ENCODE peak calls at places on chromosomes 4 and X, in four cellular contexts. One of them, this sample, is unnamed.

GRCh38 chr4:37549003-37549402 is 137.2 kb downstream of the RELL1 start:
- DNase-seq in breast epithelium: no peak
- DNase-seq in HepG2: no peak
- DNase-seq in GM12891: no peak
- DNase-seq in this sample: no peak

GRCh38 chr4:985123-985830 is 1.6 kb upstream of the IDUA start:
- DNase-seq in breast epithelium: no peak
- DNase-seq in GM12891: no peak
- DNase-seq in HepG2: peak
- DNase-seq in this sample: no peak

GRCh38 chr4:113052379-113052951 is 3.0 kb downstream of the ANK2 start:
- DNase-seq in GM12891: no peak
- DNase-seq in breast epithelium: no peak
- DNase-seq in HepG2: no peak
- DNase-seq in this sample: no peak

GRCh38 chr4:108854781-108855180 is 91.9 kb upstream of the ETNPPL start:
- DNase-seq in HepG2: no peak
- DNase-seq in breast epithelium: no peak
- DNase-seq in GM12891: no peak
- DNase-seq in this sample: no peak

GRCh38 chr4:107497054-107497453 is 223.0 kb downstream of the PAPSS1 start:
- DNase-seq in HepG2: no peak
- DNase-seq in GM12891: no peak
- DNase-seq in breast epithelium: no peak
- DNase-seq in this sample: no peak

GRCh38 chr4:185532327-185532726 is 3.0 kb downstream of the PDLIM3 start:
- DNase-seq in breast epithelium: no peak
- DNase-seq in HepG2: no peak
- DNase-seq in GM12891: no peak
- DNase-seq in this sample: no peak

GRCh38 chr4:124642846-124643245 is 69.7 kb downstream of the ANKRD50 start:
- DNase-seq in breast epithelium: no peak
- DNase-seq in GM12891: no peak
- DNase-seq in HepG2: no peak
- DNase-seq in this sample: no peak

GRCh38 chrX:88988796-88989195 is 241.8 kb downstream of the CPXCR1 start:
- DNase-seq in breast epithelium: no peak
- DNase-seq in GM12891: no peak
- DNase-seq in HepG2: no peak
- DNase-seq in this sample: no peak

GRCh38 chrX:24229967-24230366 is 80.4 kb downstream of the ZFX start:
- DNase-seq in breast epithelium: no peak
- DNase-seq in HepG2: no peak
- DNase-seq in GM12891: no peak
- DNase-seq in this sample: no peak

GRCh38 chrX:39975094-39975865 is 122.5 kb downstream of the BCOR start:
- DNase-seq in HepG2: peak
- DNase-seq in GM12891: no peak
- DNase-seq in breast epithelium: peak
- DNase-seq in this sample: peak

GRCh38 chr4:112410364-112410763 is 105.6 kb downstream of the NEUROG2 start:
- DNase-seq in GM12891: no peak
- DNase-seq in HepG2: no peak
- DNase-seq in breast epithelium: no peak
- DNase-seq in this sample: no peak

GRCh38 chrX:70998402-70999027 is 67.6 kb upstream of the SLC7A3 start:
- DNase-seq in breast epithelium: peak
- DNase-seq in HepG2: peak
- DNase-seq in GM12891: no peak
- DNase-seq in this sample: no peak

GRCh38 chr4:76212301-76212700 is 1.3 kb downstream of the SCARB2 start:
- DNase-seq in breast epithelium: no peak
- DNase-seq in GM12891: no peak
- DNase-seq in HepG2: no peak
- DNase-seq in this sample: no peak

GRCh38 chrX:47093248-47093647 is 15.0 kb downstream of the RGN start:
- DNase-seq in HepG2: no peak
- DNase-seq in breast epithelium: no peak
- DNase-seq in GM12891: no peak
- DNase-seq in this sample: peak

GRCh38 chr4:102829803-102830202 is 2.5 kb upstream of the UBE2D3 start:
- DNase-seq in GM12891: no peak
- DNase-seq in HepG2: no peak
- DNase-seq in breast epithelium: no peak
- DNase-seq in this sample: no peak

GRCh38 chrX:119726900-119727555 is 31.4 kb upstream of the SOWAHD start:
- DNase-seq in HepG2: no peak
- DNase-seq in GM12891: no peak
- DNase-seq in breast epithelium: no peak
- DNase-seq in this sample: no peak

GRCh38 chrX:155026727-155027508 is at the start of gene FUNDC2:
- DNase-seq in GM12891: peak
- DNase-seq in HepG2: peak
- DNase-seq in breast epithelium: peak
- DNase-seq in this sample: peak

GRCh38 chr4:163707873-163708272 is 213.4 kb downstream of the TMA16 start:
- DNase-seq in breast epithelium: no peak
- DNase-seq in GM12891: no peak
- DNase-seq in HepG2: no peak
- DNase-seq in this sample: no peak

GRCh38 chr4:5142726-5143125 is 91.4 kb downstream of the STK32B start:
- DNase-seq in HepG2: peak
- DNase-seq in breast epithelium: no peak
- DNase-seq in GM12891: no peak
- DNase-seq in this sample: peak

GRCh38 chrX:140524556-140524955 is 19.7 kb upstream of the SOX3 start:
- DNase-seq in HepG2: no peak
- DNase-seq in breast epithelium: no peak
- DNase-seq in GM12891: no peak
- DNase-seq in this sample: no peak

DNA sequence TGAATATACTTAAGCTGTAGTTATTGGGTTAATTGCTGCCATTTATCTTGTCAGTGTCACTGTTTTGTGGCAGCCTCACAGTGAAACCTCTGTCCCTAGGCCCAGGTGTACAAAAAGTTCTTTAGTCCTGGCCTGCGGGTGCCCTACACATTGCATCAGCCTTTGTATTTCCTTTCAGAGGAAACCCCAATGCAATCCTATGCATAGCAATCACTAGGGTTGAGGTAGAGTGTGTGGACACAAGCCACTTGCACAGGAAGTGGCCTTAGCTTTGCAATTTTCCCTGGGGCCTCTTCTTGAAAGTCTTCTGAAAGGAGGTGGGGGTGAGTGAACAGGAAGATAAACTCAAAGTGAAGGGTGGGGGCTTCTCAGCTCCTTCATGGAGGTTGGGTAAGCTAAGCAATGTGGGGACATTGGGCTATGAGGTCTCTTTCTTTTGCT is 27.8 kb downstream of the VSIG4 start:
- DNase-seq in GM12891: no peak
- DNase-seq in breast epithelium: no peak
- DNase-seq in HepG2: no peak
- DNase-seq in this sample: no peak
- TF ChIP-seq POLR2AphosphoS5 in GM12891: no peak
- TF ChIP-seq POLR2AphosphoS5 in breast epithelium: no peak
- TF ChIP-seq POLR2AphosphoS5 in HepG2: no peak
- TF ChIP-seq POLR2AphosphoS5 in this sample: no peak

DNA sequence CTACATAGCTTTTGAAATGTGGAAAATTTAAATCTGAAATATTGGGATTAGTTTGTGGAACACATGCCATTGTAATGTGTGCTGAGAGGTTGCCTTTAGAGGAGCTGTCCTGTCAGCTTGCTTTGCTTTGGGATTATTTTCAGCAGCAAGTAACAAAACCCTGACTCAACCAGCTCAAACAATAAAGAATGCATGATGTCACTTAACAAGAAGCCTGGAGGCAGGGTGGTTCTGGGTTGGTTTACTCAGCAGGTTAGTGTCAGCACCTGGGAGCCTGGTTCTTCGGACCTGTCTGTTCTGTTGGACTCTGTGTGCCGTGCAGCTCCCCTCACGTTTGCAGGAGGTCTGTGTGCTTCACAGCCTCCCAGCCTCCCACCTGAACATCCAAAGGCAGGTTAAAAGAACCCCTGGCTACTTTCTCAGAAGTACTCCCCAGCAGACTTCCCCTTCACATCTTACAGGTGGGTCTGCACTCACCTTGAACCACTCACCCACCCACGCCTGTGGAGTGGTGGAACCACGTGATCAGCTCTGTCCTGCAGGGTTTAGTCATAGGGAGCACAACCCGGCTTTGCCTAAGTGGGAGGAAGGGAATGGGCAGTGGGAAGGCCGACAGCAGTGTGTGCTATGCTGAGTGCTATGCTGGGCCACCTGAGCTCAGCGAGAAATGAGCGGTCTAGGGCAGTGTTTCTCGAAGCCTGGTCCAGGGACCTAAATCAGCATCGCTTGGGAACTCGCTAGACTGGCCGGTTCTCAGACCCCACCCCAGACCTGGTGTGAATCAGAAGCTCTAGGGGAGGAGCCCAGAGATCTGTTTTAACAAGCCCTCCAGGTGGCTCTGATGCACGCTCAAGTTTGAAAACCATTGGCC is 20.4 kb downstream of the TMEM131L start:
- DNase-seq in GM12891: no peak
- DNase-seq in breast epithelium: peak
- DNase-seq in HepG2: peak
- DNase-seq in this sample: peak
- TF ChIP-seq POLR2AphosphoS5 in GM12891: peak
- TF ChIP-seq POLR2AphosphoS5 in breast epithelium: peak
- TF ChIP-seq POLR2AphosphoS5 in HepG2: no peak
- TF ChIP-seq POLR2AphosphoS5 in this sample: peak

GRCh38 chr4:56637791-56638190 is 43.3 kb downstream of the HOPX start:
- DNase-seq in breast epithelium: no peak
- DNase-seq in HepG2: no peak
- DNase-seq in GM12891: no peak
- DNase-seq in this sample: no peak

GRCh38 chr4:56640907-56641493 is 40.1 kb downstream of the HOPX start:
- DNase-seq in breast epithelium: no peak
- DNase-seq in HepG2: no peak
- DNase-seq in GM12891: no peak
- DNase-seq in this sample: peak

GRCh38 chr4:56643596-56643995 is 37.5 kb downstream of the HOPX start:
- DNase-seq in breast epithelium: no peak
- DNase-seq in GM12891: no peak
- DNase-seq in HepG2: no peak
- DNase-seq in this sample: no peak

GRCh38 chr4:56637154-56637553 is 43.9 kb downstream of the HOPX start:
- DNase-seq in HepG2: no peak
- DNase-seq in GM12891: no peak
- DNase-seq in breast epithelium: no peak
- DNase-seq in this sample: no peak

DNA sequence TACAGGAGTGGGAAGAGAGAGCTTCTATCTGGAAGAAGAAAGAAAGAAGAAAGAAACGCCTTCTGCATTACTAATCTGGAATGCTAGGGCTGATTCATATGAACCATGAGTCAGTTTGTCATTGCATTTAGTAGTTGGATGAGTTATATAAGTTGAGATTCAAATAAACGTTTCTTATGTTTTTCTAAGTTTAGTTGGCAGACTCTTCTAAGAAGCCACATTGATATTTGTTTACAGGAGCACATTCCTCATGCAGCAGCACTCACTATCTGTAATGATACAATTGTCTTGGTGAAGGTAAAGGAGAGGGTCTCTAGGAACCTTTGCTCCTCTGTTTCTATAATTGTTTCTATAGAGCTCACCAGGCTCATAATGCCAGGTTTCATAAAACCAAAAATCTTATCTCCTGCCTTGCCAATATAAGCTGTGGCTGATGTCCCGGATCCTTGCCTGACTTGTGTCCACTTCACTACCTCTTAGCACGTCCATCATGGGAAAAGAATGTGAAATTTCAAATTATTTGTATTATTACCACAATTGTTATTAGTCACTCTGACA is 39.5 kb downstream of the HOPX start:
- DNase-seq in breast epithelium: no peak
- DNase-seq in HepG2: no peak
- DNase-seq in GM12891: no peak
- DNase-seq in this sample: peak
- TF ChIP-seq POLR2AphosphoS5 in breast epithelium: no peak
- TF ChIP-seq POLR2AphosphoS5 in HepG2: no peak
- TF ChIP-seq POLR2AphosphoS5 in GM12891: no peak
- TF ChIP-seq POLR2AphosphoS5 in this sample: peak

DNA sequence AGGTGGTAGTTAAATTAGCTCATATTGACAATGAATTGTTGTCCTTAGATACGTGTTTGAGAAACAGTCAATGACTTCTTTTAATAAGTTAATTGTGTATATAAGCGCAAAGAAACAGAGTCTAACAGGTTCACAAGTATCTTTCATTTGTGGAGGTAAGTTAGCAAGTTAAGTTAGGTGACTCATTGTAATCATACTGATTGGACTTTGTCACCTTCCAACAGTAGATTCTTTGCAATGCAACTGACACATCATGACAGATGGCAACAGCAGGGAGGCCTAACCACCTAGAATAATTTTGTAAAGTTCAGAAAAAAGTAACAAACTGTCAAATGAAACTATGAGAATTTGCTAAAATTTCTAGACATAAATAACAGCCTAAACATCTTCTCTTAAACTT is 207.6 kb upstream of the PITX2 start:
- DNase-seq in GM12891: no peak
- DNase-seq in HepG2: no peak
- DNase-seq in breast epithelium: no peak
- DNase-seq in this sample: no peak
- TF ChIP-seq POLR2AphosphoS5 in GM12891: no peak
- TF ChIP-seq POLR2AphosphoS5 in HepG2: no peak
- TF ChIP-seq POLR2AphosphoS5 in breast epithelium: no peak
- TF ChIP-seq POLR2AphosphoS5 in this sample: no peak

GRCh38 chrX:68828740-68829593 is at the start of gene EFNB1:
- DNase-seq in HepG2: peak
- DNase-seq in breast epithelium: peak
- DNase-seq in GM12891: peak
- DNase-seq in this sample: peak
- TF ChIP-seq POLR2AphosphoS5 in HepG2: peak
- TF ChIP-seq POLR2AphosphoS5 in breast epithelium: peak
- TF ChIP-seq POLR2AphosphoS5 in GM12891: no peak
- TF ChIP-seq POLR2AphosphoS5 in this sample: peak

GRCh38 chr4:67558493-67558892 is at the start of gene STAP1:
- DNase-seq in breast epithelium: no peak
- DNase-seq in GM12891: no peak
- DNase-seq in HepG2: no peak
- DNase-seq in this sample: no peak
- TF ChIP-seq POLR2AphosphoS5 in breast epithelium: no peak
- TF ChIP-seq POLR2AphosphoS5 in GM12891: no peak
- TF ChIP-seq POLR2AphosphoS5 in HepG2: no peak
- TF ChIP-seq POLR2AphosphoS5 in this sample: no peak

DNA sequence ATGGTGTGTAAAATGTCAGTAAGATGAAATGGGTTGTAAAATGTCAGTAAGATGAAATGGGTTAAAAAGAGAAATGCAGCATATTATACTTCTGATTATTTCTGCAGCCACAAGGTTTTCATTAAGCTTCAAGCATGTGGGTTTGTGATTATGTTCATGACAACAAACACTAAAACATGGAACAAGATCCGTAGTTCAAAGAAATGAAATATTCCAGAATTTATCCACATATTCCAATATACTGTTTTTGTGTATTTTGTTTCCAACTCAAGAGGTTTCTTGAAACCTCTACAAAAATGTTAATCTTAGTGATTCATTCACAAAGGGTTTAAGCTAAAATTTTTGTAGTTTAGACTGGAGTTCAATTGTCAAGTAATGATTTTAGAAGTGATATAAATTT is 84.0 kb downstream of the ADAMTS3 start:
- DNase-seq in breast epithelium: no peak
- DNase-seq in GM12891: no peak
- DNase-seq in HepG2: no peak
- DNase-seq in this sample: no peak
- TF ChIP-seq POLR2AphosphoS5 in breast epithelium: no peak
- TF ChIP-seq POLR2AphosphoS5 in GM12891: no peak
- TF ChIP-seq POLR2AphosphoS5 in HepG2: no peak
- TF ChIP-seq POLR2AphosphoS5 in this sample: no peak

This sample was measured in HCT116.